ENCODE peak calls at places on chromosomes 2 and 18, in nine cellular contexts. F is lung, P is IMR-90, C is aorta, H is fibroblast of lung, Y is neural progenitor cell, W is SJSA1, G is neuronal stem cell, J is mesendoderm. R is an unnamed sample.

GRCh38 chr2:119432882-119433522 is 1.3 kb downstream of the TMEM37 start:
- DNase-seq in Y (no peak), F (no peak), H (no peak), C (no peak), J (no peak), G (no peak), W (no peak), P (no peak), R (no peak)

GRCh38 chr2:179460530-179460929 is 195.9 kb upstream of the SESTD1 start:
- DNase-seq in W (peak; percentile 34), Y (no peak), F (no peak), P (peak; percentile 96), C (no peak), G (no peak), H (peak; percentile 95), J (peak; percentile 50), R (peak; percentile 2)

GRCh38 chr2:63785096-63785495 is 56.6 kb upstream of the UGP2 start:
- DNase-seq in P (no peak), F (no peak), Y (peak; percentile 26), H (no peak), C (no peak), G (no peak), J (no peak), W (no peak), R (no peak)

GRCh38 chr2:210000464-210001324 is 1.7 kb upstream of the RPE start:
- DNase-seq in C (no peak), F (no peak), J (no peak), W (no peak), H (no peak), G (no peak), P (no peak), Y (no peak), R (no peak)

GRCh38 chr2:9152975-9153402 is 53.6 kb upstream of the ASAP2 start:
- DNase-seq in H (peak; percentile 29), Y (no peak), J (no peak), W (no peak), C (no peak), P (no peak), F (no peak), G (no peak), R (peak; percentile 88)

GRCh38 chr2:158725496-158725895 is 69.6 kb upstream of the DAPL1 start:
- DNase-seq in F (no peak), H (no peak), P (no peak), J (no peak), Y (no peak), W (no peak), C (no peak), G (no peak), R (no peak)

GRCh38 chr18:48132993-48133674 is 202.7 kb upstream of the SMAD2 start:
- DNase-seq in J (no peak), F (no peak), Y (no peak), W (no peak), H (no peak), C (no peak), G (no peak), P (no peak), R (no peak)

GRCh38 chr2:180520206-180520605 is 460.2 kb upstream of the UBE2E3 start:
- DNase-seq in F (no peak), J (peak; percentile 35), C (no peak), P (peak; percentile 18), G (no peak), Y (no peak), W (no peak), H (peak; percentile 20), R (no peak)

GRCh38 chr2:74050153-74050552 is 65.4 kb downstream of the TET3 start:
- DNase-seq in Y (no peak), W (no peak), G (no peak), H (no peak), F (no peak), J (no peak), C (no peak), P (no peak), R (no peak)

GRCh38 chr18:49174478-49174877 is 223.7 kb upstream of the SMAD7 start:
- DNase-seq in F (no peak), J (no peak), Y (no peak), H (peak; percentile 85), G (no peak), C (no peak), W (no peak), P (peak; percentile 79), R (no peak)

GRCh38 chr18:49170145-49170544 is 219.4 kb upstream of the SMAD7 start:
- DNase-seq in P (no peak), W (no peak), J (no peak), G (no peak), Y (no peak), H (no peak), C (no peak), F (no peak), R (no peak)

GRCh38 chr18:49175071-49175470 is 224.3 kb upstream of the SMAD7 start:
- DNase-seq in W (no peak), G (no peak), H (no peak), F (no peak), C (no peak), J (no peak), Y (no peak), P (no peak), R (no peak)

GRCh38 chr18:49170925-49171509 is 220.3 kb upstream of the SMAD7 start:
- DNase-seq in Y (no peak), F (no peak), W (no peak), J (no peak), P (no peak), H (no peak), C (no peak), G (no peak), R (no peak)

GRCh38 chr18:49172246-49172645 is 221.5 kb upstream of the SMAD7 start:
- DNase-seq in J (no peak), Y (no peak), G (no peak), P (no peak), F (no peak), C (no peak), W (no peak), H (no peak), R (no peak)
- H3K4me1 ChIP-seq in J (no peaks in the 10 kb centered on the region), Y (no peaks in the 10 kb centered on the region), G (no peaks in the 10 kb centered on the region), P (peaks cover 2% of the 10 kb centered on the region), F (no peaks in the 10 kb centered on the region), C (peaks cover 9% of the 10 kb centered on the region), W (peaks cover 7% of the 10 kb centered on the region), H (peaks cover 7% of the 10 kb centered on the region), R (peaks cover 5% of the 10 kb centered on the region)

DNA sequence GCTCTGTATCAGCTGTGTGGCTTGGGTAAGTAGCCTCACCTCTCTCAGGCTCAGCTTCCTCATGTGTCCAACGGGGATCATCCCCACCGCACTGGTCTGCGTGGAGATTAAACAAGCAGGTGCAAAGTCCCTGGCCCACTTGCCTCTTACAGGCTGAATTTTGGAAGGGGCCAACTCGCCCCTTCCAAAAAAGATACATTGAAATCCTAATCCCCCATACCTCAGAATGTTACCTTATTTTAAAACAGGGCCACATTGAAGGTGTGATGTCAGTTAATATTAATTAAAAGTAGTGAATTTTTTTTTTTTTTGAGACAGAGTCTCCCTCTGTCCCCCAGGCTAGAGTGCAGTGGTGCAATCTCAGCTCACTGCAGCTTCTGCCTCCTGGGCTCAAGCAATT is 34.8 kb downstream of the TBC1D8 start:
- DNase-seq in F (no peak), G (no peak), C (no peak), J (no peak), H (no peak), P (no peak), W (no peak), Y (no peak), R (no peak)
- H3K4me1 ChIP-seq in F (peaks cover 23% of the 10 kb centered on the region), G (peaks cover 10% of the 10 kb centered on the region), C (peaks cover 5% of the 10 kb centered on the region), J (peaks cover 7% of the 10 kb centered on the region), H (peaks cover 14% of the 10 kb centered on the region), P (peaks cover 14% of the 10 kb centered on the region), W (peaks cover 58% of the 10 kb centered on the region), Y (peaks cover 9% of the 10 kb centered on the region), R (peaks cover 28% of the 10 kb centered on the region)

DNA sequence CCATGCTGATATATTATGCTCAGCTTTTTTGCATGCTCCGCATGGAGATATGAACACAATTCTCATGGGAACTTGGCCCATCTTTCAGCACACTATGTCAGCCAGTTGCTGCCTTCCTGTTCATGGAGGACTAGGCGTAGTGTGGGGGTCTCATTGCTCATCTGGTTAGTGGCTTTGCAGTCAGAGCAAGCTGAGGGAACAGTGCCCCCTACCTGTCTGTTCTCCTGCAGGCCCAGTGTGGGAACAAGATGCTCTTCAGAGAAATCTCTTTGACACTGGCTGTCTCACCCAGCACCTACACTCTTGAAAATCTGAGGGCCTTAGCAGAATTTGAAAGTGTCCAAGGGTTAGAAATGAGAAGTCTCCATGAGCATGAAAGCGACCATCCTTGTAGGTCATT is 47.1 kb downstream of the SPTBN1 start:
- DNase-seq in W (peak; percentile 15), F (no peak), P (peak; percentile 24), J (peak; percentile 82), C (no peak), Y (peak; percentile 80), G (peak; percentile 45), H (peak; percentile 33), R (peak; percentile 77)
- H3K4me1 ChIP-seq in W (peaks cover 23% of the 10 kb centered on the region), F (peaks cover 54% of the 10 kb centered on the region), P (peaks cover 18% of the 10 kb centered on the region), J (peaks cover 3% of the 10 kb centered on the region), C (peaks cover 5% of the 10 kb centered on the region), Y (peaks cover 10% of the 10 kb centered on the region), G (no peaks in the 10 kb centered on the region), H (peaks cover 27% of the 10 kb centered on the region), R (peaks cover 21% of the 10 kb centered on the region)

GRCh38 chr2:36487947-36488346 is 110.0 kb downstream of the FEZ2 start:
- DNase-seq in G (no peak), W (peak; percentile 14), H (no peak), J (no peak), F (no peak), C (no peak), P (no peak), Y (no peak), R (no peak)

GRCh38 chr2:36493221-36493620 is 104.7 kb downstream of the FEZ2 start:
- DNase-seq in G (no peak), Y (no peak), F (no peak), W (no peak), P (peak; percentile 44), H (no peak), J (no peak), C (no peak), R (no peak)

GRCh38 chr2:36490749-36491148 is 107.2 kb downstream of the FEZ2 start:
- DNase-seq in Y (no peak), F (no peak), J (no peak), H (no peak), P (no peak), G (no peak), C (no peak), W (no peak), R (peak; percentile 79)

GRCh38 chr2:36489296-36489695 is 108.7 kb downstream of the FEZ2 start:
- DNase-seq in W (peak; percentile 91), J (peak; percentile 32), F (no peak), G (no peak), H (peak; percentile 65), P (peak; percentile 78), C (no peak), Y (no peak), R (peak; percentile 30)

DNA sequence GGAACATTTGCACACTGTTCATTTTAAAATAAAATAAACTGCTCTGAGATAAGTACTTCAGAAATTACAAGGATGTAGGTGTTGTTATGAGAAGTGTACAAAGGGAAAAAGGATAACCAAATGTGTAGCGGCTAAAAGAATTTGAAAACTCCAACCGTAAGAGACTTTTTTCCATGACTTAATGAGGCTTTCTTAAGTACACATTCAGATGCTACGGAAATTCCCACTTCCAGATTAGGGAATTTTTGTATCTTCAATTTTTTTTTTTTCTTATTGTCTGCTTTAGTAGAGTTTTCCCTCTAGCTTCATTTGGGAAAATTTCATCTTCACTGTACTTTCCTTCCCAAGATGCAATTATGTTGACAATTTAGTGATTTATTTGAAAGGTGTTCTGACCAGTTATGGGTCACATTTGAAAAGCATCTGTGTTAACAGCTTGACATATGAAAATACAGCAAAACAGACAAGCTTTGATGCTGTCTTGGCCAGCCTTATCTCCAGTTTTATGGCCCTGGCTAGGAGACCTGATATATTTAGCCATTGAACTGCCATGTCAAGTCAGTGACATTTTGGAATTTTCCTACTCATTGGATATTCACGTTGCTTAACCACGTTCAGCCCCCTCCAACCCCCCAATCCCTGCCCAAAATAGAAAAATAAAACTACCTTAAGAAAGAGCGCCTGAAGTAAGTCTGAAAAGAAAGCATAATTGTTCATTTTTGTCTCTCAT is 105.6 kb downstream of the FEZ2 start:
- DNase-seq in H (no peak), P (peak; percentile 83), G (no peak), Y (no peak), F (no peak), J (no peak), W (peak; percentile 84), C (no peak), R (no peak)
- H3K4me1 ChIP-seq in H (peaks cover 34% of the 10 kb centered on the region), P (peaks cover 29% of the 10 kb centered on the region), G (no peaks in the 10 kb centered on the region), Y (no peaks in the 10 kb centered on the region), F (peaks cover 10% of the 10 kb centered on the region), J (peaks cover 2% of the 10 kb centered on the region), W (peaks cover 65% of the 10 kb centered on the region), C (peaks cover 26% of the 10 kb centered on the region), R (peaks cover 33% of the 10 kb centered on the region)

R was measured in A673.